ENCODE peak calls at places on chromosomes 1 and 21, in eight cellular contexts. One of them, this sample, is unnamed.

GRCh38 chr1:147717706-147718097 is 42.7 kb downstream of the GJA5 start:
- DNase-seq in caudate nucleus: no peak
- DNase-seq in spleen: no peak
- DNase-seq in NCI-H1092 treated with DMSO at 0.1 percent for 48 hours: no peak
- DNase-seq in A172: no peak
- DNase-seq in NCI-H774: no peak
- DNase-seq in activated CD4-positive, alpha-beta memory T cell treated with anti-CD3 and anti-CD28 coated beads, Interleukin-2, amount 10 ng/mL, durations not matched to agents 7 days and 5 days: no peak
- DNase-seq in mammary epithelial cell: peak
- DNase-seq in this sample: no peak

GRCh38 chr1:175192111-175192629 is 406 bp downstream of the KIAA0040 start:
- DNase-seq in mammary epithelial cell: peak
- DNase-seq in activated CD4-positive, alpha-beta memory T cell treated with anti-CD3 and anti-CD28 coated beads, Interleukin-2, amount 10 ng/mL, durations not matched to agents 7 days and 5 days: peak
- DNase-seq in A172: no peak
- DNase-seq in NCI-H774: peak
- DNase-seq in NCI-H1092 treated with DMSO at 0.1 percent for 48 hours: peak
- DNase-seq in caudate nucleus: no peak
- DNase-seq in spleen: peak
- DNase-seq in this sample: peak

GRCh38 chr21:41560701-41561158 is 52.8 kb upstream of the TMPRSS2 start:
- DNase-seq in spleen: no peak
- DNase-seq in NCI-H774: no peak
- DNase-seq in caudate nucleus: no peak
- DNase-seq in NCI-H1092 treated with DMSO at 0.1 percent for 48 hours: no peak
- DNase-seq in A172: no peak
- DNase-seq in mammary epithelial cell: no peak
- DNase-seq in activated CD4-positive, alpha-beta memory T cell treated with anti-CD3 and anti-CD28 coated beads, Interleukin-2, amount 10 ng/mL, durations not matched to agents 7 days and 5 days: no peak
- DNase-seq in this sample: no peak

GRCh38 chr1:224666911-224667310 is 50.8 kb downstream of the CNIH3 start:
- DNase-seq in activated CD4-positive, alpha-beta memory T cell treated with anti-CD3 and anti-CD28 coated beads, Interleukin-2, amount 10 ng/mL, durations not matched to agents 7 days and 5 days: no peak
- DNase-seq in spleen: no peak
- DNase-seq in A172: no peak
- DNase-seq in NCI-H1092 treated with DMSO at 0.1 percent for 48 hours: no peak
- DNase-seq in mammary epithelial cell: no peak
- DNase-seq in NCI-H774: no peak
- DNase-seq in caudate nucleus: no peak
- DNase-seq in this sample: no peak

GRCh38 chr1:117096871-117097842 is 24.4 kb downstream of the TRIM45 start:
- DNase-seq in spleen: no peak
- DNase-seq in mammary epithelial cell: no peak
- DNase-seq in A172: peak
- DNase-seq in caudate nucleus: no peak
- DNase-seq in NCI-H774: no peak
- DNase-seq in NCI-H1092 treated with DMSO at 0.1 percent for 48 hours: no peak
- DNase-seq in activated CD4-positive, alpha-beta memory T cell treated with anti-CD3 and anti-CD28 coated beads, Interleukin-2, amount 10 ng/mL, durations not matched to agents 7 days and 5 days: no peak
- DNase-seq in this sample: no peak

GRCh38 chr1:154983776-154984466 is 777 bp downstream of the FLAD1 start:
- DNase-seq in mammary epithelial cell: no peak
- DNase-seq in NCI-H1092 treated with DMSO at 0.1 percent for 48 hours: no peak
- DNase-seq in spleen: peak
- DNase-seq in caudate nucleus: no peak
- DNase-seq in activated CD4-positive, alpha-beta memory T cell treated with anti-CD3 and anti-CD28 coated beads, Interleukin-2, amount 10 ng/mL, durations not matched to agents 7 days and 5 days: no peak
- DNase-seq in A172: no peak
- DNase-seq in NCI-H774: no peak
- DNase-seq in this sample: no peak

GRCh38 chr1:116207126-116207735 is 96.0 kb downstream of the MAB21L3 start:
- DNase-seq in A172: no peak
- DNase-seq in activated CD4-positive, alpha-beta memory T cell treated with anti-CD3 and anti-CD28 coated beads, Interleukin-2, amount 10 ng/mL, durations not matched to agents 7 days and 5 days: no peak
- DNase-seq in spleen: no peak
- DNase-seq in caudate nucleus: no peak
- DNase-seq in NCI-H1092 treated with DMSO at 0.1 percent for 48 hours: no peak
- DNase-seq in mammary epithelial cell: no peak
- DNase-seq in NCI-H774: no peak
- DNase-seq in this sample: no peak

GRCh38 chr1:20616468-20617156 is 16.6 kb upstream of the PINK1 start:
- DNase-seq in spleen: no peak
- DNase-seq in NCI-H774: no peak
- DNase-seq in mammary epithelial cell: no peak
- DNase-seq in activated CD4-positive, alpha-beta memory T cell treated with anti-CD3 and anti-CD28 coated beads, Interleukin-2, amount 10 ng/mL, durations not matched to agents 7 days and 5 days: no peak
- DNase-seq in NCI-H1092 treated with DMSO at 0.1 percent for 48 hours: no peak
- DNase-seq in A172: peak
- DNase-seq in caudate nucleus: no peak
- DNase-seq in this sample: no peak

GRCh38 chr21:45575304-45575992 is 33.2 kb upstream of the SLC19A1 start:
- DNase-seq in activated CD4-positive, alpha-beta memory T cell treated with anti-CD3 and anti-CD28 coated beads, Interleukin-2, amount 10 ng/mL, durations not matched to agents 7 days and 5 days: no peak
- DNase-seq in mammary epithelial cell: no peak
- DNase-seq in NCI-H1092 treated with DMSO at 0.1 percent for 48 hours: no peak
- DNase-seq in NCI-H774: no peak
- DNase-seq in A172: no peak
- DNase-seq in spleen: peak
- DNase-seq in caudate nucleus: no peak
- DNase-seq in this sample: no peak

GRCh38 chr1:16022393-16022792 is 557 bp downstream of the CLCNKA start:
- DNase-seq in NCI-H774: no peak
- DNase-seq in NCI-H1092 treated with DMSO at 0.1 percent for 48 hours: no peak
- DNase-seq in A172: no peak
- DNase-seq in caudate nucleus: no peak
- DNase-seq in activated CD4-positive, alpha-beta memory T cell treated with anti-CD3 and anti-CD28 coated beads, Interleukin-2, amount 10 ng/mL, durations not matched to agents 7 days and 5 days: no peak
- DNase-seq in mammary epithelial cell: no peak
- DNase-seq in spleen: no peak
- DNase-seq in this sample: no peak

GRCh38 chr1:47906009-47906432 is 91.2 kb downstream of the TRABD2B start:
- DNase-seq in spleen: no peak
- DNase-seq in NCI-H774: peak
- DNase-seq in caudate nucleus: no peak
- DNase-seq in activated CD4-positive, alpha-beta memory T cell treated with anti-CD3 and anti-CD28 coated beads, Interleukin-2, amount 10 ng/mL, durations not matched to agents 7 days and 5 days: no peak
- DNase-seq in NCI-H1092 treated with DMSO at 0.1 percent for 48 hours: no peak
- DNase-seq in mammary epithelial cell: peak
- DNase-seq in A172: peak
- DNase-seq in this sample: no peak

GRCh38 chr1:177800386-177801058 is 169.3 kb downstream of the SEC16B start:
- DNase-seq in NCI-H1092 treated with DMSO at 0.1 percent for 48 hours: peak
- DNase-seq in activated CD4-positive, alpha-beta memory T cell treated with anti-CD3 and anti-CD28 coated beads, Interleukin-2, amount 10 ng/mL, durations not matched to agents 7 days and 5 days: no peak
- DNase-seq in A172: peak
- DNase-seq in spleen: no peak
- DNase-seq in mammary epithelial cell: peak
- DNase-seq in NCI-H774: no peak
- DNase-seq in caudate nucleus: no peak
- DNase-seq in this sample: no peak

GRCh38 chr1:26046313-26047031 is 554 bp upstream of the SLC30A2 start:
- DNase-seq in spleen: no peak
- DNase-seq in NCI-H1092 treated with DMSO at 0.1 percent for 48 hours: no peak
- DNase-seq in NCI-H774: no peak
- DNase-seq in activated CD4-positive, alpha-beta memory T cell treated with anti-CD3 and anti-CD28 coated beads, Interleukin-2, amount 10 ng/mL, durations not matched to agents 7 days and 5 days: no peak
- DNase-seq in caudate nucleus: no peak
- DNase-seq in mammary epithelial cell: peak
- DNase-seq in A172: no peak
- DNase-seq in this sample: no peak

GRCh38 chr1:45297604-45298356 is 28.9 kb upstream of the HPDL start:
- DNase-seq in spleen: no peak
- DNase-seq in mammary epithelial cell: no peak
- DNase-seq in A172: no peak
- DNase-seq in NCI-H774: no peak
- DNase-seq in caudate nucleus: no peak
- DNase-seq in NCI-H1092 treated with DMSO at 0.1 percent for 48 hours: no peak
- DNase-seq in activated CD4-positive, alpha-beta memory T cell treated with anti-CD3 and anti-CD28 coated beads, Interleukin-2, amount 10 ng/mL, durations not matched to agents 7 days and 5 days: no peak
- DNase-seq in this sample: no peak

GRCh38 chr1:27607239-27607804 is 3.4 kb upstream of the AHDC1 start:
- DNase-seq in mammary epithelial cell: no peak
- DNase-seq in activated CD4-positive, alpha-beta memory T cell treated with anti-CD3 and anti-CD28 coated beads, Interleukin-2, amount 10 ng/mL, durations not matched to agents 7 days and 5 days: no peak
- DNase-seq in caudate nucleus: no peak
- DNase-seq in NCI-H774: no peak
- DNase-seq in A172: no peak
- DNase-seq in spleen: no peak
- DNase-seq in NCI-H1092 treated with DMSO at 0.1 percent for 48 hours: no peak
- DNase-seq in this sample: no peak

GRCh38 chr1:65256860-65257719 is 52.3 kb upstream of the DNAJC6 start:
- DNase-seq in caudate nucleus: no peak
- DNase-seq in activated CD4-positive, alpha-beta memory T cell treated with anti-CD3 and anti-CD28 coated beads, Interleukin-2, amount 10 ng/mL, durations not matched to agents 7 days and 5 days: no peak
- DNase-seq in mammary epithelial cell: no peak
- DNase-seq in NCI-H1092 treated with DMSO at 0.1 percent for 48 hours: no peak
- DNase-seq in A172: no peak
- DNase-seq in NCI-H774: no peak
- DNase-seq in spleen: no peak
- DNase-seq in this sample: no peak

GRCh38 chr1:25647863-25648262 is 31.3 kb downstream of the MAN1C1 start:
- DNase-seq in NCI-H774: no peak
- DNase-seq in caudate nucleus: no peak
- DNase-seq in A172: no peak
- DNase-seq in spleen: no peak
- DNase-seq in mammary epithelial cell: no peak
- DNase-seq in NCI-H1092 treated with DMSO at 0.1 percent for 48 hours: peak
- DNase-seq in activated CD4-positive, alpha-beta memory T cell treated with anti-CD3 and anti-CD28 coated beads, Interleukin-2, amount 10 ng/mL, durations not matched to agents 7 days and 5 days: no peak
- DNase-seq in this sample: no peak

GRCh38 chr1:37919277-37919676 is 27.6 kb downstream of the INPP5B start:
- DNase-seq in spleen: no peak
- DNase-seq in mammary epithelial cell: peak
- DNase-seq in A172: no peak
- DNase-seq in caudate nucleus: no peak
- DNase-seq in activated CD4-positive, alpha-beta memory T cell treated with anti-CD3 and anti-CD28 coated beads, Interleukin-2, amount 10 ng/mL, durations not matched to agents 7 days and 5 days: no peak
- DNase-seq in NCI-H1092 treated with DMSO at 0.1 percent for 48 hours: no peak
- DNase-seq in NCI-H774: no peak
- DNase-seq in this sample: peak

GRCh38 chr1:162276493-162276892 is 100.2 kb downstream of the SPATA46 start:
- DNase-seq in caudate nucleus: no peak
- DNase-seq in NCI-H774: no peak
- DNase-seq in activated CD4-positive, alpha-beta memory T cell treated with anti-CD3 and anti-CD28 coated beads, Interleukin-2, amount 10 ng/mL, durations not matched to agents 7 days and 5 days: no peak
- DNase-seq in A172: peak
- DNase-seq in spleen: no peak
- DNase-seq in mammary epithelial cell: peak
- DNase-seq in NCI-H1092 treated with DMSO at 0.1 percent for 48 hours: peak
- DNase-seq in this sample: no peak

GRCh38 chr21:41894922-41895557 is 15.9 kb upstream of the PRDM15 start:
- DNase-seq in caudate nucleus: no peak
- DNase-seq in mammary epithelial cell: no peak
- DNase-seq in NCI-H774: no peak
- DNase-seq in A172: peak
- DNase-seq in spleen: no peak
- DNase-seq in NCI-H1092 treated with DMSO at 0.1 percent for 48 hours: no peak
- DNase-seq in activated CD4-positive, alpha-beta memory T cell treated with anti-CD3 and anti-CD28 coated beads, Interleukin-2, amount 10 ng/mL, durations not matched to agents 7 days and 5 days: no peak
- DNase-seq in this sample: no peak

GRCh38 chr1:162371611-162372010 is 5.0 kb downstream of the SPATA46 start:
- DNase-seq in A172: peak
- DNase-seq in NCI-H774: no peak
- DNase-seq in spleen: no peak
- DNase-seq in NCI-H1092 treated with DMSO at 0.1 percent for 48 hours: no peak
- DNase-seq in mammary epithelial cell: peak
- DNase-seq in caudate nucleus: no peak
- DNase-seq in activated CD4-positive, alpha-beta memory T cell treated with anti-CD3 and anti-CD28 coated beads, Interleukin-2, amount 10 ng/mL, durations not matched to agents 7 days and 5 days: no peak
- DNase-seq in this sample: no peak

This sample was measured in activated gamma-delta T cell treated with Interleukin-2 at 50 U/mL for 16 hours.